ENCODE peak calls at places on chromosome 6, in six cellular contexts. F is substantia nigra; P is H4; K is naive thymus-derived CD4-positive, alpha-beta T cell; G is NCI-H1105; H is activated effector memory CD4-positive, alpha-beta T cell treated with anti-CD3 and anti-CD28 coated beads, Interleukin-2, amount 50 U/mL, for 16 hours. R is an unnamed sample.

GRCh38 chr6:4778086-4778485 is 1.9 kb downstream of the CDYL start:
- DNase-seq in F (no peak), P (no peak), K (no peak), G (no peak), H (no peak), R (no peak)

GRCh38 chr6:103079867-103080266 is 1686.4 kb downstream of the GRIK2 start:
- DNase-seq in F (no peak), P (no peak), K (no peak), G (no peak), H (no peak), R (no peak)

GRCh38 chr6:95819939-95820338 is 195.8 kb upstream of the FUT9 start:
- DNase-seq in F (no peak), P (no peak), K (no peak), G (no peak), H (no peak), R (no peak)

GRCh38 chr6:6547111-6547879 is 41.2 kb upstream of the LY86 start:
- DNase-seq in F (peak), P (peak), K (peak), G (peak), H (peak), R (peak)

GRCh38 chr6:149922642-149923326 is at the start of gene RAET1G:
- DNase-seq in F (no peak), P (peak), K (peak), G (peak), H (peak), R (peak)

GRCh38 chr6:34248198-34248726 is 544 bp downstream of the SMIM29 start:
- DNase-seq in F (no peak), P (no peak), K (no peak), G (no peak), H (peak), R (no peak)

GRCh38 chr6:52020961-52021570 is 66.3 kb downstream of the PKHD1 start:
- DNase-seq in F (no peak), P (peak), K (no peak), G (peak), H (no peak), R (no peak)

GRCh38 chr6:38143191-38144154 is 323.9 kb downstream of the ZFAND3 start:
- DNase-seq in F (no peak), P (no peak), K (no peak), G (no peak), H (no peak), R (peak)

GRCh38 chr6:84645563-84646266 is 118.7 kb downstream of the TBX18 start:
- DNase-seq in F (no peak), P (no peak), K (no peak), G (no peak), H (no peak), R (no peak)

GRCh38 chr6:111410371-111410770 is 72.6 kb downstream of the REV3L start:
- DNase-seq in F (no peak), P (no peak), K (no peak), G (no peak), H (no peak), R (no peak)

GRCh38 chr6:126153661-126154060 is 167.3 kb downstream of the TRMT11 start:
- DNase-seq in F (no peak), P (peak), K (no peak), G (no peak), H (no peak), R (no peak)